ENCODE peak calls at places on chromosome 6, in ten cellular contexts. One of them, this sample, is unnamed.

GRCh38 chr6:128822271-128822670 is 60.7 kb upstream of the LAMA2 start:
- DNase-seq in omental fat pad: no peak
- DNase-seq in A549: no peak
- DNase-seq in ovary: peak
- DNase-seq in CD4-positive, alpha-beta T cell: no peak
- DNase-seq in cardiac fibroblast: peak
- DNase-seq in lower leg skin: no peak
- DNase-seq in endothelial cell of umbilical vein: no peak
- DNase-seq in nephron progenitor cell: no peak
- DNase-seq in A673: no peak
- DNase-seq in this sample: no peak

GRCh38 chr6:44917430-44917829 is 410.7 kb upstream of the RUNX2 start:
- DNase-seq in omental fat pad: no peak
- DNase-seq in endothelial cell of umbilical vein: no peak
- DNase-seq in lower leg skin: no peak
- DNase-seq in cardiac fibroblast: no peak
- DNase-seq in nephron progenitor cell: no peak
- DNase-seq in A673: no peak
- DNase-seq in A549: no peak
- DNase-seq in CD4-positive, alpha-beta T cell: no peak
- DNase-seq in ovary: no peak
- DNase-seq in this sample: no peak

GRCh38 chr6:104940881-104941693 is 15.8 kb upstream of the LIN28B start:
- DNase-seq in cardiac fibroblast: peak
- DNase-seq in lower leg skin: no peak
- DNase-seq in endothelial cell of umbilical vein: peak
- DNase-seq in nephron progenitor cell: peak
- DNase-seq in omental fat pad: no peak
- DNase-seq in A549: no peak
- DNase-seq in ovary: no peak
- DNase-seq in A673: peak
- DNase-seq in CD4-positive, alpha-beta T cell: peak
- DNase-seq in this sample: no peak

GRCh38 chr6:70375882-70376281 is 37.4 kb upstream of the FAM135A start:
- DNase-seq in A673: peak
- DNase-seq in lower leg skin: no peak
- DNase-seq in omental fat pad: no peak
- DNase-seq in endothelial cell of umbilical vein: no peak
- DNase-seq in CD4-positive, alpha-beta T cell: no peak
- DNase-seq in cardiac fibroblast: no peak
- DNase-seq in A549: no peak
- DNase-seq in ovary: no peak
- DNase-seq in nephron progenitor cell: no peak
- DNase-seq in this sample: no peak

GRCh38 chr6:43878823-43879495 is 108.9 kb downstream of the VEGFA start:
- DNase-seq in ovary: no peak
- DNase-seq in cardiac fibroblast: no peak
- DNase-seq in lower leg skin: no peak
- DNase-seq in A549: no peak
- DNase-seq in endothelial cell of umbilical vein: no peak
- DNase-seq in CD4-positive, alpha-beta T cell: no peak
- DNase-seq in nephron progenitor cell: no peak
- DNase-seq in omental fat pad: no peak
- DNase-seq in A673: no peak
- DNase-seq in this sample: peak

GRCh38 chr6:25449774-25450173 is 170.6 kb downstream of the CARMIL1 start:
- DNase-seq in nephron progenitor cell: peak
- DNase-seq in endothelial cell of umbilical vein: no peak
- DNase-seq in omental fat pad: no peak
- DNase-seq in A673: peak
- DNase-seq in ovary: no peak
- DNase-seq in A549: no peak
- DNase-seq in lower leg skin: no peak
- DNase-seq in CD4-positive, alpha-beta T cell: no peak
- DNase-seq in cardiac fibroblast: no peak
- DNase-seq in this sample: no peak

GRCh38 chr6:55433446-55434130 is 106.3 kb downstream of the GFRAL start:
- DNase-seq in endothelial cell of umbilical vein: no peak
- DNase-seq in A549: no peak
- DNase-seq in lower leg skin: no peak
- DNase-seq in CD4-positive, alpha-beta T cell: no peak
- DNase-seq in nephron progenitor cell: no peak
- DNase-seq in omental fat pad: no peak
- DNase-seq in ovary: no peak
- DNase-seq in A673: peak
- DNase-seq in cardiac fibroblast: peak
- DNase-seq in this sample: no peak

GRCh38 chr6:6972456-6972855 is 135.3 kb upstream of the RREB1 start:
- DNase-seq in nephron progenitor cell: no peak
- DNase-seq in A549: no peak
- DNase-seq in ovary: no peak
- DNase-seq in omental fat pad: no peak
- DNase-seq in lower leg skin: no peak
- DNase-seq in A673: no peak
- DNase-seq in endothelial cell of umbilical vein: no peak
- DNase-seq in cardiac fibroblast: peak
- DNase-seq in CD4-positive, alpha-beta T cell: no peak
- DNase-seq in this sample: no peak

GRCh38 chr6:17867880-17868279 is 119.6 kb downstream of the KIF13A start:
- DNase-seq in nephron progenitor cell: no peak
- DNase-seq in cardiac fibroblast: peak
- DNase-seq in A673: no peak
- DNase-seq in ovary: no peak
- DNase-seq in CD4-positive, alpha-beta T cell: no peak
- DNase-seq in A549: no peak
- DNase-seq in lower leg skin: no peak
- DNase-seq in omental fat pad: no peak
- DNase-seq in endothelial cell of umbilical vein: peak
- DNase-seq in this sample: no peak

GRCh38 chr6:151388997-151389639 is 2.2 kb downstream of the ZBTB2 start:
- DNase-seq in A549: no peak
- DNase-seq in CD4-positive, alpha-beta T cell: no peak
- DNase-seq in A673: no peak
- DNase-seq in cardiac fibroblast: no peak
- DNase-seq in lower leg skin: no peak
- DNase-seq in ovary: no peak
- DNase-seq in endothelial cell of umbilical vein: no peak
- DNase-seq in nephron progenitor cell: no peak
- DNase-seq in omental fat pad: no peak
- DNase-seq in this sample: peak

GRCh38 chr6:56144538-56145324 is 102.6 kb downstream of the COL21A1 start:
- DNase-seq in lower leg skin: no peak
- DNase-seq in CD4-positive, alpha-beta T cell: no peak
- DNase-seq in A549: peak
- DNase-seq in cardiac fibroblast: peak
- DNase-seq in omental fat pad: no peak
- DNase-seq in nephron progenitor cell: no peak
- DNase-seq in endothelial cell of umbilical vein: peak
- DNase-seq in ovary: no peak
- DNase-seq in A673: peak
- DNase-seq in this sample: no peak

GRCh38 chr6:163120223-163120622 is 294.3 kb upstream of the QKI start:
- DNase-seq in endothelial cell of umbilical vein: no peak
- DNase-seq in ovary: no peak
- DNase-seq in A673: no peak
- DNase-seq in A549: no peak
- DNase-seq in CD4-positive, alpha-beta T cell: no peak
- DNase-seq in nephron progenitor cell: no peak
- DNase-seq in cardiac fibroblast: no peak
- DNase-seq in lower leg skin: no peak
- DNase-seq in omental fat pad: no peak
- DNase-seq in this sample: no peak

GRCh38 chr6:21213492-21213891 is 380.1 kb upstream of the SOX4 start:
- DNase-seq in lower leg skin: no peak
- DNase-seq in omental fat pad: no peak
- DNase-seq in endothelial cell of umbilical vein: no peak
- DNase-seq in A673: no peak
- DNase-seq in nephron progenitor cell: no peak
- DNase-seq in cardiac fibroblast: no peak
- DNase-seq in CD4-positive, alpha-beta T cell: no peak
- DNase-seq in A549: no peak
- DNase-seq in ovary: no peak
- DNase-seq in this sample: no peak

GRCh38 chr6:30411515-30412207 is 66.7 kb downstream of the RPP21 start:
- DNase-seq in nephron progenitor cell: peak
- DNase-seq in A673: peak
- DNase-seq in lower leg skin: no peak
- DNase-seq in CD4-positive, alpha-beta T cell: peak
- DNase-seq in endothelial cell of umbilical vein: peak
- DNase-seq in ovary: no peak
- DNase-seq in A549: no peak
- DNase-seq in omental fat pad: no peak
- DNase-seq in cardiac fibroblast: peak
- DNase-seq in this sample: peak

GRCh38 chr6:112701201-112701600 is 354.1 kb downstream of the RFPL4B start:
- DNase-seq in omental fat pad: no peak
- DNase-seq in A549: no peak
- DNase-seq in ovary: peak
- DNase-seq in cardiac fibroblast: peak
- DNase-seq in nephron progenitor cell: no peak
- DNase-seq in A673: peak
- DNase-seq in lower leg skin: no peak
- DNase-seq in endothelial cell of umbilical vein: peak
- DNase-seq in CD4-positive, alpha-beta T cell: no peak
- DNase-seq in this sample: no peak

GRCh38 chr6:105591053-105591452 is 188.2 kb upstream of the PREP start:
- DNase-seq in nephron progenitor cell: no peak
- DNase-seq in CD4-positive, alpha-beta T cell: no peak
- DNase-seq in omental fat pad: no peak
- DNase-seq in ovary: no peak
- DNase-seq in cardiac fibroblast: peak
- DNase-seq in lower leg skin: no peak
- DNase-seq in A673: no peak
- DNase-seq in A549: no peak
- DNase-seq in endothelial cell of umbilical vein: no peak
- DNase-seq in this sample: no peak

GRCh38 chr6:110529355-110529754 is 52.9 kb upstream of the SLC22A16 start:
- DNase-seq in A549: no peak
- DNase-seq in endothelial cell of umbilical vein: peak
- DNase-seq in omental fat pad: no peak
- DNase-seq in lower leg skin: no peak
- DNase-seq in CD4-positive, alpha-beta T cell: no peak
- DNase-seq in A673: peak
- DNase-seq in nephron progenitor cell: no peak
- DNase-seq in ovary: no peak
- DNase-seq in cardiac fibroblast: peak
- DNase-seq in this sample: no peak

GRCh38 chr6:21664263-21665081 is 70.9 kb downstream of the SOX4 start:
- DNase-seq in endothelial cell of umbilical vein: peak
- DNase-seq in lower leg skin: no peak
- DNase-seq in CD4-positive, alpha-beta T cell: no peak
- DNase-seq in A673: peak
- DNase-seq in ovary: peak
- DNase-seq in nephron progenitor cell: peak
- DNase-seq in cardiac fibroblast: peak
- DNase-seq in A549: peak
- DNase-seq in omental fat pad: no peak
- DNase-seq in this sample: no peak

GRCh38 chr6:48080227-48081009 is 30.6 kb downstream of the PTCHD4 start:
- DNase-seq in A549: no peak
- DNase-seq in A673: peak
- DNase-seq in lower leg skin: no peak
- DNase-seq in CD4-positive, alpha-beta T cell: no peak
- DNase-seq in nephron progenitor cell: no peak
- DNase-seq in omental fat pad: no peak
- DNase-seq in endothelial cell of umbilical vein: peak
- DNase-seq in ovary: no peak
- DNase-seq in cardiac fibroblast: peak
- DNase-seq in this sample: no peak

GRCh38 chr6:114569643-114570042 is 226.8 kb upstream of the HS3ST5 start:
- DNase-seq in endothelial cell of umbilical vein: no peak
- DNase-seq in A549: no peak
- DNase-seq in ovary: no peak
- DNase-seq in CD4-positive, alpha-beta T cell: no peak
- DNase-seq in A673: no peak
- DNase-seq in nephron progenitor cell: no peak
- DNase-seq in cardiac fibroblast: no peak
- DNase-seq in omental fat pad: no peak
- DNase-seq in lower leg skin: no peak
- DNase-seq in this sample: no peak
- TF ChIP-seq CTCF in endothelial cell of umbilical vein: no peak
- TF ChIP-seq CTCF in A549: no peak
- TF ChIP-seq CTCF in ovary: no peak
- TF ChIP-seq CTCF in CD4-positive, alpha-beta T cell: no peak
- TF ChIP-seq CTCF in A673: no peak
- TF ChIP-seq CTCF in nephron progenitor cell: no peak
- TF ChIP-seq CTCF in cardiac fibroblast: no peak
- TF ChIP-seq CTCF in omental fat pad: no peak
- TF ChIP-seq CTCF in lower leg skin: no peak
- TF ChIP-seq CTCF in this sample: no peak

GRCh38 chr6:145820000-145820399 is 5.4 kb upstream of the FBXO30 start:
- DNase-seq in lower leg skin: no peak
- DNase-seq in A549: no peak
- DNase-seq in omental fat pad: no peak
- DNase-seq in A673: no peak
- DNase-seq in CD4-positive, alpha-beta T cell: no peak
- DNase-seq in nephron progenitor cell: no peak
- DNase-seq in cardiac fibroblast: no peak
- DNase-seq in endothelial cell of umbilical vein: no peak
- DNase-seq in ovary: no peak
- DNase-seq in this sample: no peak
- TF ChIP-seq CTCF in lower leg skin: no peak
- TF ChIP-seq CTCF in A549: no peak
- TF ChIP-seq CTCF in omental fat pad: no peak
- TF ChIP-seq CTCF in A673: no peak
- TF ChIP-seq CTCF in CD4-positive, alpha-beta T cell: no peak
- TF ChIP-seq CTCF in nephron progenitor cell: no peak
- TF ChIP-seq CTCF in cardiac fibroblast: no peak
- TF ChIP-seq CTCF in endothelial cell of umbilical vein: no peak
- TF ChIP-seq CTCF in ovary: no peak
- TF ChIP-seq CTCF in this sample: no peak

GRCh38 chr6:108622601-108623335 is 62.1 kb downstream of the FOXO3 start:
- DNase-seq in lower leg skin: peak
- DNase-seq in endothelial cell of umbilical vein: no peak
- DNase-seq in A549: no peak
- DNase-seq in ovary: no peak
- DNase-seq in omental fat pad: no peak
- DNase-seq in nephron progenitor cell: no peak
- DNase-seq in A673: no peak
- DNase-seq in cardiac fibroblast: peak
- DNase-seq in CD4-positive, alpha-beta T cell: no peak
- DNase-seq in this sample: no peak
- TF ChIP-seq CTCF in lower leg skin: no peak
- TF ChIP-seq CTCF in endothelial cell of umbilical vein: no peak
- TF ChIP-seq CTCF in A549: no peak
- TF ChIP-seq CTCF in ovary: no peak
- TF ChIP-seq CTCF in omental fat pad: no peak
- TF ChIP-seq CTCF in nephron progenitor cell: no peak
- TF ChIP-seq CTCF in A673: no peak
- TF ChIP-seq CTCF in cardiac fibroblast: no peak
- TF ChIP-seq CTCF in CD4-positive, alpha-beta T cell: no peak
- TF ChIP-seq CTCF in this sample: peak

DNA sequence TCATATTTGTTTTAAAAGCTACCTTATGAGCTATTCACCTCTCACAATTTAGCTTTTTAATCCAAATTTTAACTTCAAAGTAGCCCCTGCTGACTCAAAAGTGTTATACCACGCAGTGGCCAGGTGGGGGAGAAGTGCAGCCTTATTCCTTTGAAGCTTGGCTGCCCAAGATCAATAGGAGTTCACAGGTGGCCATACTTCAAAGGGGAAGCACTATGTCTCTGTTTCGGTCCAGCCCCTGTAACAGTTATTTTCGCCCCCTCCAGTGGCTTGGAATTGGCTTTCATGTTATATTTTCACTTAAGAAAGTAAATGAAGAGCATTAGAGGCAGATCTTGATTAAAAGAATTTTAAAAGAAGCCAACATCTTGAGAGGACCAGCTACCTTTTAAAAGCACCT is 608.4 kb downstream of the EPHA7 start:
- DNase-seq in omental fat pad: no peak
- DNase-seq in A673: peak
- DNase-seq in cardiac fibroblast: peak
- DNase-seq in CD4-positive, alpha-beta T cell: no peak
- DNase-seq in lower leg skin: no peak
- DNase-seq in ovary: no peak
- DNase-seq in nephron progenitor cell: peak
- DNase-seq in A549: no peak
- DNase-seq in endothelial cell of umbilical vein: peak
- DNase-seq in this sample: no peak
- TF ChIP-seq CTCF in omental fat pad: no peak
- TF ChIP-seq CTCF in A673: peak
- TF ChIP-seq CTCF in cardiac fibroblast: peak
- TF ChIP-seq CTCF in CD4-positive, alpha-beta T cell: no peak
- TF ChIP-seq CTCF in lower leg skin: no peak
- TF ChIP-seq CTCF in ovary: no peak
- TF ChIP-seq CTCF in nephron progenitor cell: peak
- TF ChIP-seq CTCF in A549: no peak
- TF ChIP-seq CTCF in endothelial cell of umbilical vein: peak
- TF ChIP-seq CTCF in this sample: peak